ENCODE peak calls at places on chromosomes 4 and X, in eight cellular contexts. A is AML-193; C is HFF-Myc; L is AG08395; K is CD4-positive, alpha-beta T cell; O is left colon; P is activated CD8-positive, alpha-beta memory T cell treated with anti-CD3 and anti-CD28 coated beads for 48 hours; R is stimulated activated CD4-positive, alpha-beta T cell treated with anti-CD3 and anti-CD28 coated beads, Interleukin-4, amount 100 ng/mL, for 1 hour. T is an unnamed sample.

GRCh38 chrX:153641575-153642312 is 5.3 kb upstream of the DUSP9 start:
- DNase-seq in A (no peak), C (no peak), L (no peak), K (no peak), O (no peak), P (no peak), R (no peak), T (no peak)

GRCh38 chr4:51880016-51880915 is 37.3 kb downstream of the DCUN1D4 start:
- DNase-seq in A (no peak), C (no peak), L (no peak), K (no peak), O (no peak), P (no peak), R (no peak), T (no peak)

GRCh38 chrX:143788265-143788664 is 67.7 kb upstream of the SPANXN2 start:
- DNase-seq in A (peak; percentile 9), C (no peak), L (no peak), K (no peak), O (no peak), P (no peak), R (no peak), T (no peak)

GRCh38 chrX:22373094-22373493 is 100.4 kb downstream of the CBLL2 start:
- DNase-seq in A (no peak), C (no peak), L (no peak), K (no peak), O (no peak), P (no peak), R (no peak), T (no peak)

GRCh38 chrX:136154998-136155397 is 7.7 kb downstream of the FHL1 start:
- DNase-seq in A (no peak), C (no peak), L (no peak), K (no peak), O (no peak), P (no peak), R (no peak), T (no peak)

GRCh38 chrX:51420610-51421009 is 75.8 kb downstream of the NUDT11 start:
- DNase-seq in A (peak; percentile 8), C (peak; percentile 7), L (peak; percentile 55), K (peak; percentile 15), O (no peak), P (no peak), R (no peak), T (peak; percentile 8)

GRCh38 chr4:78809928-78810835 is 34.0 kb downstream of the BMP2K start:
- DNase-seq in A (no peak), C (peak; percentile 14), L (no peak), K (no peak), O (no peak), P (no peak), R (no peak), T (no peak)

GRCh38 chr4:82217986-82218715 is 155.6 kb downstream of the HNRNPD start:
- DNase-seq in A (no peak), C (no peak), L (no peak), K (no peak), O (no peak), P (no peak), R (no peak), T (no peak)

GRCh38 chr4:182643801-182644311 is 273.3 kb downstream of the DCTD start:
- DNase-seq in A (no peak), C (no peak), L (peak; percentile 59), K (no peak), O (no peak), P (no peak), R (no peak), T (no peak)

GRCh38 chr4:88104902-88105610 is 53.4 kb downstream of the ABCG2 start:
- DNase-seq in A (no peak), C (peak; percentile 38), L (peak; percentile 53), K (no peak), O (no peak), P (no peak), R (no peak), T (peak; percentile 44)

GRCh38 chr4:6184169-6184568 is 16.2 kb downstream of the JAKMIP1 start:
- DNase-seq in A (no peak), C (no peak), L (no peak), K (no peak), O (no peak), P (no peak), R (no peak), T (no peak)

GRCh38 chr4:157739237-157739636 is 433.6 kb downstream of the GASK1B start:
- DNase-seq in A (no peak), C (no peak), L (no peak), K (no peak), O (no peak), P (no peak), R (no peak), T (no peak)

GRCh38 chr4:76659103-76659490 is 224.1 kb downstream of the SHROOM3 start:
- DNase-seq in A (no peak), C (peak; percentile 91), L (peak; percentile 32), K (no peak), O (no peak), P (no peak), R (no peak), T (no peak)

GRCh38 chr4:16029886-16030285 is 53.9 kb downstream of the PROM1 start:
- DNase-seq in A (no peak), C (no peak), L (no peak), K (no peak), O (no peak), P (no peak), R (no peak), T (no peak)

GRCh38 chr4:3022112-3022511 is 52.2 kb downstream of the HTT-AS start:
- DNase-seq in A (no peak), C (no peak), L (no peak), K (no peak), O (no peak), P (no peak), R (no peak), T (no peak)

GRCh38 chr4:3059090-3059428 is 15.3 kb downstream of the HTT-AS start:
- DNase-seq in A (no peak), C (no peak), L (no peak), K (no peak), O (no peak), P (no peak), R (no peak), T (no peak)

GRCh38 chrX:124194209-124194608 is 138.3 kb upstream of the TEX13D start:
- DNase-seq in A (no peak), C (peak; percentile 10), L (peak; percentile 28), K (no peak), O (no peak), P (no peak), R (no peak), T (no peak)

GRCh38 chrX:114635986-114636385 is 52.1 kb downstream of the HTR2C start:
- DNase-seq in A (no peak), C (no peak), L (no peak), K (no peak), O (no peak), P (no peak), R (no peak), T (no peak)

GRCh38 chr4:158209825-158210807 is at the start of gene TMEM144:
- DNase-seq in A (peak; percentile 82), C (peak; percentile 39), L (peak; percentile 91), K (no peak), O (peak; percentile 92), P (peak; percentile 16), R (peak; percentile 50), T (peak; percentile 62)

GRCh38 chrX:102835504-102836146 is 101.4 kb upstream of the RAB40AL start:
- DNase-seq in A (peak; percentile 1), C (no peak), L (peak; percentile 26), K (no peak), O (peak; percentile 6), P (no peak), R (no peak), T (no peak)

GRCh38 chrX:153610834-153611209 is 11.9 kb upstream of the CCNQ start:
- DNase-seq in A (no peak), C (no peak), L (no peak), K (no peak), O (no peak), P (no peak), R (no peak), T (no peak)

GRCh38 chr4:140856692-140857091 is 100.5 kb upstream of the TBC1D9 start:
- DNase-seq in A (no peak), C (peak; percentile 9), L (peak; percentile 22), K (no peak), O (no peak), P (no peak), R (no peak), T (no peak)

GRCh38 chrX:107935664-107936433 is 46.3 kb downstream of the TEX13B start:
- DNase-seq in A (no peak), C (no peak), L (peak; percentile 5), K (no peak), O (no peak), P (no peak), R (no peak), T (no peak)

GRCh38 chr4:4659871-4660651 is 118.2 kb upstream of the STX18 start:
- DNase-seq in A (peak; percentile 39), C (peak; percentile 90), L (peak; percentile 92), K (no peak), O (no peak), P (no peak), R (no peak), T (peak; percentile 86)

GRCh38 chrX:44785652-44786051 is 58.2 kb upstream of the DUSP21 start:
- DNase-seq in A (no peak), C (no peak), L (peak; percentile 76), K (no peak), O (no peak), P (no peak), R (no peak), T (peak; percentile 51)

GRCh38 chr4:38533024-38533556 is 130.9 kb upstream of the KLF3 start:
- DNase-seq in A (no peak), C (no peak), L (no peak), K (no peak), O (no peak), P (no peak), R (no peak), T (no peak)

GRCh38 chr4:15852524-15852923 is 74.4 kb downstream of the CD38 start:
- DNase-seq in A (no peak), C (no peak), L (no peak), K (no peak), O (no peak), P (no peak), R (no peak), T (no peak)

GRCh38 chr4:180391613-180392012 is 1851.6 kb upstream of the TENM3 start:
- DNase-seq in A (no peak), C (no peak), L (no peak), K (no peak), O (no peak), P (no peak), R (no peak), T (no peak)

GRCh38 chr4:104592894-104593470 is 98.3 kb upstream of the CXXC4 start:
- DNase-seq in A (no peak), C (no peak), L (no peak), K (no peak), O (no peak), P (no peak), R (no peak), T (no peak)

GRCh38 chrX:155020591-155020990 is 1.9 kb downstream of the F8 start:
- DNase-seq in A (no peak), C (no peak), L (no peak), K (no peak), O (no peak), P (no peak), R (no peak), T (no peak)

GRCh38 chr4:86306816-86307215 is 53.0 kb downstream of the MAPK10 start:
- DNase-seq in A (no peak), C (peak; percentile 6), L (peak; percentile 43), K (no peak), O (no peak), P (no peak), R (no peak), T (peak; percentile 70)

GRCh38 chr4:164212134-164212533 is 541.8 kb upstream of the SMIM31 start:
- DNase-seq in A (no peak), C (no peak), L (no peak), K (no peak), O (no peak), P (no peak), R (no peak), T (no peak)

GRCh38 chrX:118350221-118350620 is 4.3 kb downstream of the WDR44 start:
- DNase-seq in A (peak; percentile 29), C (no peak), L (no peak), K (no peak), O (no peak), P (no peak), R (no peak), T (no peak)

GRCh38 chrX:36087366-36087765 is 167.8 kb downstream of the CFAP47 start:
- DNase-seq in A (no peak), C (no peak), L (no peak), K (no peak), O (no peak), P (no peak), R (no peak), T (no peak)